ENCODE peak calls at places on chromosomes 11 and 22, in four cellular contexts. G, V, N and B are unnamed samples.

GRCh38 chr11:125514336-125515101 is 18.5 kb upstream of the FEZ1 start:
- DNase-seq in G (no peak), V (peak; percentile 92), N (no peak), B (peak; percentile 90)

GRCh38 chr22:42905702-42906183 is 48.7 kb upstream of the ARFGAP3 start:
- DNase-seq in G (no peak), V (no peak), N (no peak), B (no peak)

GRCh38 chr11:20207781-20208621 is 47.7 kb upstream of the DBX1 start:
- DNase-seq in G (no peak), V (no peak), N (no peak), B (no peak)

GRCh38 chr22:48779661-48780596 is 1047.7 kb downstream of the BRD1 start:
- DNase-seq in G (no peak), V (no peak), N (no peak), B (no peak)

GRCh38 chr22:36736701-36737320 is 33.3 kb upstream of the CACNG2 start:
- DNase-seq in G (no peak), V (no peak), N (no peak), B (peak; percentile 45)

GRCh38 chr11:45877845-45878244 is 7.6 kb upstream of the MAPK8IP1 start:
- DNase-seq in G (no peak), V (no peak), N (peak; percentile 59), B (no peak)

GRCh38 chr11:8872017-8872416 is 39.0 kb upstream of the AKIP1 start:
- DNase-seq in G (no peak), V (no peak), N (no peak), B (no peak)

GRCh38 chr11:17012179-17012578 is 2.0 kb downstream of the PLEKHA7 start:
- DNase-seq in G (no peak), V (no peak), N (no peak), B (no peak)

GRCh38 chr11:35887737-35888136 is 56.1 kb upstream of the LDLRAD3 start:
- DNase-seq in G (no peak), V (no peak), N (no peak), B (no peak)

GRCh38 chr22:38820021-38820420 is 23.8 kb downstream of the NPTXR start:
- DNase-seq in G (no peak), V (no peak), N (no peak), B (no peak)

GRCh38 chr11:67504950-67505561 is at the start of gene PITPNM1:
- DNase-seq in G (peak; percentile 83), V (no peak), N (peak; percentile 85), B (peak; percentile 75)

GRCh38 chr11:38791346-38791961 is 2193.4 kb upstream of the RAG2 start:
- DNase-seq in G (peak; percentile 6), V (no peak), N (peak; percentile 77), B (peak; percentile 6)

GRCh38 chr11:2792376-2793250 is 92.8 kb upstream of the KCNQ1OT1 start:
- DNase-seq in G (no peak), V (no peak), N (no peak), B (no peak)
- TF ChIP-seq SPI1 in G (no peak), V (no peak), N (no peak), B (no peak)

GRCh38 chr22:30159082-30159481 is 78.8 kb downstream of the HORMAD2 start:
- DNase-seq in G (no peak), V (no peak), N (no peak), B (no peak)

GRCh38 chr22:30159561-30160353 is 79.5 kb downstream of the HORMAD2 start:
- DNase-seq in G (no peak), V (no peak), N (no peak), B (no peak)

GRCh38 chr22:30160926-30161546 is 80.8 kb downstream of the HORMAD2 start:
- DNase-seq in G (no peak), V (no peak), N (no peak), B (no peak)

DNA sequence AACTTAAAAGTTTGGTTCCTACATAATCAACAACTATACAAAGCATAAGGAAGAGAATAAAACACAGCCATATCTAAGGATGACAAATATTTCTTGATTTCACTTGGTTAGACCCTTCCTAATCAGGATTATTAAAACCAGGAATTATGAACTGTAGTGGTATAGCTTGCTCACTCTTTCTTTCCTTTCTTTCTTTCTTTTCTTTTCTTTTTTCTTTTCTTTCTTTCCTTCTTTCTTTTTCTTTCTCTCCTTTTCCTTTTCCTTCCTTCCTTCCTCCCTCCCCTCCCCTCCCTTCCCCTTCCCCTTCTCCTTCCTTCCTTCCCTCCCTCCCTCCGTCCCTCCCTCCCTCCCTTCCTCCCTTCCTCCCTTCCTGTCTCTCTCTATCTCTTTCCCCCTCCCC is 78.0 kb downstream of the HORMAD2 start:
- DNase-seq in G (no peak), V (no peak), N (no peak), B (no peak)
- TF ChIP-seq SPI1 in G (no peak), V (no peak), N (no peak), B (no peak)

DNA sequence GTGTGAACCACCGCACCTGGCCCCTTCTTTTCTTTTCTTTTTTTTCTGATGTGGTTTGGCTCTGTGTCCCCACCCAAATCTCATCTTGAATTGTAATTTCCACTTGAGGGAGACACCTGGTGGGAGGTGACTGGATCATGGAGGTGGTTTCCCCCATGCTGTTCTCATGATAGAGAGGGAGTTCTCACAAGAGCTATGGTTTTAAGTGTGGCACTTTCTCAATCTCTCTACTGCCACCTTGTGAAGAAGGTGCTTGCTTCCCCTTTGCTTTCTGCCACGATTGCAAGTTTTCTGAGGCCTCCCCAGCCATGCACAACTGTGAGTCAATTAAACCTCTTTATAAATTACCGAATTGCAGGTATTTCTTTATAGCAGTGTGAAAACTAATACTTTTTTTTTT is 4.9 kb upstream of the TCN2 start:
- DNase-seq in G (no peak), V (no peak), N (peak; percentile 45), B (no peak)
- TF ChIP-seq SPI1 in G (no peak), V (no peak), N (no peak), B (no peak)

GRCh38 chr11:75346912-75347647 is 4.4 kb downstream of the ARRB1 start:
- DNase-seq in G (no peak), V (no peak), N (no peak), B (no peak)
- TF ChIP-seq SPI1 in G (no peak), V (no peak), N (no peak), B (no peak)

GRCh38 chr22:18976197-18976751 is 40.2 kb upstream of the PRODH start:
- DNase-seq in G (no peak), V (no peak), N (no peak), B (no peak)
- TF ChIP-seq SPI1 in G (no peak), V (no peak), N (no peak), B (no peak)